ENCODE peak calls at places on chromosomes 5 and 9, in six cellular contexts. Z, M, D, H, Q and C are unnamed samples.

GRCh38 chr9:82912639-82913038 is 150.3 kb downstream of the RASEF start:
- DNase-seq in Z (no peak), M (peak; percentile 2), D (no peak), H (no peak), Q (no peak), C (no peak)

GRCh38 chr9:115944166-115944948 is 209.2 kb upstream of the PAPPA start:
- DNase-seq in Z (no peak), M (peak; percentile 88), D (no peak), H (no peak), Q (no peak), C (peak; percentile 35)

GRCh38 chr9:6230037-6230778 is 14.6 kb downstream of the IL33 start:
- DNase-seq in Z (no peak), M (peak; percentile 68), D (no peak), H (peak; percentile 45), Q (no peak), C (no peak)

GRCh38 chr5:93280518-93280917 is 300.5 kb downstream of the NR2F1-AS1 start:
- DNase-seq in Z (no peak), M (no peak), D (no peak), H (no peak), Q (no peak), C (no peak)

GRCh38 chr5:150339165-150339564 is 18.3 kb upstream of the TCOF1 start:
- DNase-seq in Z (no peak), M (no peak), D (no peak), H (no peak), Q (no peak), C (no peak)

GRCh38 chr5:172502969-172503368 is 48.6 kb upstream of the SH3PXD2B start:
- DNase-seq in Z (peak; percentile 79), M (peak; percentile 17), D (no peak), H (no peak), Q (peak; percentile 41), C (no peak)

GRCh38 chr5:81162501-81162900 is 70.6 kb upstream of the CKMT2 start:
- DNase-seq in Z (no peak), M (no peak), D (no peak), H (no peak), Q (no peak), C (no peak)

GRCh38 chr5:111602817-111603445 is 90.6 kb upstream of the STARD4 start:
- DNase-seq in Z (no peak), M (no peak), D (no peak), H (no peak), Q (no peak), C (no peak)

GRCh38 chr5:157387683-157388093 is 72.3 kb upstream of the NIPAL4 start:
- DNase-seq in Z (no peak), M (peak; percentile 87), D (no peak), H (peak; percentile 68), Q (no peak), C (peak; percentile 43)

GRCh38 chr5:5678909-5679308 is 256.4 kb downstream of the ICE1 start:
- DNase-seq in Z (no peak), M (no peak), D (no peak), H (peak; percentile 61), Q (no peak), C (no peak)

GRCh38 chr9:79107911-79108676 is 463.7 kb upstream of the TLE4 start:
- DNase-seq in Z (no peak), M (no peak), D (no peak), H (no peak), Q (no peak), C (no peak)

GRCh38 chr9:114012126-114012525 is 66.0 kb downstream of the AMBP start:
- DNase-seq in Z (no peak), M (no peak), D (no peak), H (no peak), Q (no peak), C (no peak)

GRCh38 chr5:18314192-18314778 is 680.0 kb downstream of the TAF11L14 start:
- DNase-seq in Z (no peak), M (peak; percentile 50), D (no peak), H (peak; percentile 24), Q (peak; percentile 31), C (peak; percentile 21)

GRCh38 chr5:6636293-6636692 is 3.1 kb downstream of the SRD5A1 start:
- DNase-seq in Z (no peak), M (no peak), D (no peak), H (no peak), Q (no peak), C (no peak)

GRCh38 chr5:148938535-148938907 is 112.1 kb downstream of the ADRB2 start:
- DNase-seq in Z (no peak), M (no peak), D (no peak), H (no peak), Q (no peak), C (no peak)

GRCh38 chr9:74497750-74498615 is 848 bp downstream of the RORB start:
- DNase-seq in Z (peak; percentile 85), M (peak; percentile 3), D (no peak), H (no peak), Q (peak; percentile 62), C (no peak)

GRCh38 chr5:3010953-3011763 is 259.7 kb upstream of the IRX2 start:
- DNase-seq in Z (peak; percentile 26), M (no peak), D (no peak), H (no peak), Q (no peak), C (no peak)

GRCh38 chr5:180818275-180818674 is 15.7 kb upstream of the MGAT1 start:
- DNase-seq in Z (peak; percentile 23), M (no peak), D (no peak), H (no peak), Q (no peak), C (no peak)